ENCODE peak calls at places on chromosomes 13 and 19, in four cellular contexts. J is stimulated activated CD4-positive, alpha-beta T cell treated with anti-CD3 and anti-CD28 coated beads, Interleukin-1b, Interleukin-23, amount 100 ng/mL, for 24 hours; V is fibroblast of lung; D is IMR-90. Q is an unnamed sample.

GRCh38 chr13:102651892-102652291 is 43.0 kb downstream of the METTL21C start:
- DNase-seq in J (no peak), V (no peak), D (peak; percentile 52), Q (peak; percentile 87)

GRCh38 chr13:30998548-30999140 is 66.2 kb downstream of the TEX26 start:
- DNase-seq in J (no peak), V (peak; percentile 85), D (peak; percentile 73), Q (no peak)

GRCh38 chr19:51587264-51588191 is 16.4 kb downstream of the ZNF175 start:
- DNase-seq in J (no peak), V (no peak), D (no peak), Q (no peak)

GRCh38 chr19:13430790-13431582 is 75.3 kb downstream of the CACNA1A start:
- DNase-seq in J (peak; percentile 18), V (peak; percentile 36), D (peak; percentile 42), Q (peak; percentile 47)

GRCh38 chr19:1370579-1371361 is 12.9 kb upstream of the NDUFS7 start:
- DNase-seq in J (no peak), V (no peak), D (no peak), Q (no peak)

GRCh38 chr13:95660981-95661581 is 15.9 kb upstream of the DNAJC3 start:
- DNase-seq in J (no peak), V (peak; percentile 31), D (peak; percentile 50), Q (peak; percentile 39)

GRCh38 chr19:21432590-21432989 is 35.7 kb downstream of the ZNF493 start:
- DNase-seq in J (no peak), V (no peak), D (no peak), Q (no peak)

GRCh38 chr19:41936416-41936850 is 8.2 kb upstream of the ERFL start:
- DNase-seq in J (no peak), V (no peak), D (no peak), Q (no peak)

GRCh38 chr13:91368676-91369425 is 21.4 kb downstream of the MIR17HG start:
- DNase-seq in J (no peak), V (peak; percentile 49), D (peak; percentile 19), Q (no peak)

GRCh38 chr13:35857769-35858168 is 273.4 kb downstream of the DCLK1 start:
- DNase-seq in J (no peak), V (peak; percentile 84), D (peak; percentile 32), Q (no peak)

GRCh38 chr19:53639471-53639870 is 7.7 kb downstream of the DPRX start:
- DNase-seq in J (no peak), V (no peak), D (no peak), Q (no peak)

GRCh38 chr13:68719815-68720214 is 1387.8 kb upstream of the ATXN8OS start:
- DNase-seq in J (no peak), V (no peak), D (no peak), Q (no peak)

GRCh38 chr13:32538234-32538620 is 368 bp downstream of the N4BP2L2 start:
- DNase-seq in J (no peak), V (peak; percentile 50), D (peak; percentile 62), Q (peak; percentile 27)

GRCh38 chr13:100100115-100100879 is 11.4 kb downstream of the PCCA start:
- DNase-seq in J (no peak), V (peak; percentile 89), D (peak; percentile 87), Q (peak; percentile 80)

GRCh38 chr13:109331898-109332297 is 454.5 kb downstream of the IRS2 start:
- DNase-seq in J (no peak), V (peak; percentile 61), D (peak; percentile 89), Q (peak; percentile 49)

GRCh38 chr19:3452456-3453068 is 27.8 kb downstream of the SMIM24 start:
- DNase-seq in J (no peak), V (no peak), D (no peak), Q (no peak)

GRCh38 chr19:1360818-1361461 is 22.8 kb upstream of the NDUFS7 start:
- DNase-seq in J (no peak), V (peak; percentile 93), D (peak; percentile 79), Q (peak; percentile 64)

GRCh38 chr19:45050036-45050435 is 11.2 kb downstream of the CLASRP start:
- DNase-seq in J (no peak), V (no peak), D (no peak), Q (no peak)

GRCh38 chr13:52847682-52848432 is 583 bp downstream of the PCDH8 start:
- DNase-seq in J (no peak), V (no peak), D (no peak), Q (no peak)

GRCh38 chr19:48558018-48558684 is 6.2 kb downstream of the SULT2B1 start:
- DNase-seq in J (no peak), V (peak; percentile 66), D (peak; percentile 40), Q (peak; percentile 77)

GRCh38 chr13:49897713-49898112 is 38.4 kb downstream of the SPRYD7 start:
- DNase-seq in J (no peak), V (no peak), D (no peak), Q (no peak)

Q was measured in HCEC 1CT.